ENCODE peak calls at places on chromosome 19, in eight cellular contexts. Z is activated CD4-positive, alpha-beta memory T cell treated with anti-CD3 and anti-CD28 coated beads for 36 hours; B is effector CD4-positive, alpha-beta T cell; D is aorta; Q is AG09319; F is stimulated activated CD8-positive, alpha-beta memory T cell treated with anti-CD3 and anti-CD28 coated beads, Interleukin-7, amount 100 ng/mL, for 48 hours; K is NCI-H2081; S is EH. X is an unnamed sample.
A peak's percentile ranks its signal among the peaks of the same experiment; 100 is the strongest.

GRCh38 chr19:29777916-29778315 is 33.9 kb upstream of the CCNE1 start:
- DNase-seq in Z (no peak), B (no peak), D (no peak), Q (no peak), F (no peak), K (no peak), S (no peak), X (no peak)

GRCh38 chr19:13163609-13164364 is 13.6 kb downstream of the IER2 start:
- DNase-seq in Z (peak; percentile 77), B (peak; percentile 21), D (peak; percentile 90), Q (peak; percentile 76), F (no peak), K (no peak), S (peak; percentile 94), X (no peak)

GRCh38 chr19:11191934-11192333 is 5.4 kb downstream of the KANK2 start:
- DNase-seq in Z (no peak), B (no peak), D (no peak), Q (no peak), F (no peak), K (no peak), S (no peak), X (no peak)

GRCh38 chr19:6333439-6333838 is at the start of gene ACER1:
- DNase-seq in Z (no peak), B (no peak), D (no peak), Q (no peak), F (no peak), K (no peak), S (no peak), X (no peak)

GRCh38 chr19:20238025-20238623 is 71.1 kb downstream of the ZNF486 start:
- DNase-seq in Z (peak; percentile 96), B (peak; percentile 82), D (peak; percentile 93), Q (peak; percentile 75), F (peak; percentile 88), K (peak; percentile 0), S (peak; percentile 84), X (peak; percentile 76)

GRCh38 chr19:38838208-38838985 is 6.8 kb upstream of the ECH1 start:
- DNase-seq in Z (peak; percentile 87), B (no peak), D (peak; percentile 19), Q (no peak), F (peak; percentile 76), K (no peak), S (no peak), X (no peak)

GRCh38 chr19:55468054-55468393 is 3.5 kb upstream of the C19orf85 start:
- DNase-seq in Z (no peak), B (no peak), D (no peak), Q (no peak), F (no peak), K (no peak), S (no peak), X (no peak)

GRCh38 chr19:45049073-45049736 is 10.4 kb downstream of the CLASRP start:
- DNase-seq in Z (no peak), B (no peak), D (no peak), Q (no peak), F (no peak), K (no peak), S (no peak), X (no peak)

GRCh38 chr19:1457031-1457739 is 7.3 kb downstream of the APC2 start:
- DNase-seq in Z (no peak), B (no peak), D (no peak), Q (no peak), F (no peak), K (no peak), S (no peak), X (no peak)

GRCh38 chr19:6711605-6712004 is 8.8 kb downstream of the C3 start:
- DNase-seq in Z (no peak), B (no peak), D (peak; percentile 17), Q (no peak), F (no peak), K (no peak), S (no peak), X (no peak)

GRCh38 chr19:48455908-48456562 is 661 bp downstream of the KCNJ14 start:
- DNase-seq in Z (no peak), B (no peak), D (no peak), Q (no peak), F (no peak), K (no peak), S (no peak), X (no peak)

GRCh38 chr19:6676288-6676687 is 6.3 kb upstream of the TNFSF14 start:
- DNase-seq in Z (no peak), B (no peak), D (no peak), Q (no peak), F (no peak), K (no peak), S (no peak), X (no peak)

GRCh38 chr19:49513746-49514118 is 1.3 kb downstream of the FCGRT start:
- DNase-seq in Z (no peak), B (no peak), D (no peak), Q (no peak), F (no peak), K (no peak), S (no peak), X (no peak)

GRCh38 chr19:42422092-42422575 is 5.1 kb downstream of the LIPE start:
- DNase-seq in Z (no peak), B (no peak), D (peak; percentile 33), Q (no peak), F (no peak), K (no peak), S (no peak), X (no peak)

GRCh38 chr19:2215281-2215751 is 20.8 kb downstream of the PLEKHJ1 start:
- DNase-seq in Z (peak; percentile 57), B (no peak), D (no peak), Q (no peak), F (no peak), K (peak; percentile 50), S (no peak), X (no peak)

GRCh38 chr19:34364830-34365462 is at the start of gene GPI:
- DNase-seq in Z (peak; percentile 79), B (peak; percentile 56), D (peak; percentile 76), Q (no peak), F (peak; percentile 43), K (peak; percentile 42), S (peak; percentile 55), X (peak; percentile 56)

GRCh38 chr19:1243768-1244692 is 2.5 kb downstream of the ATP5F1D start:
- DNase-seq in Z (peak; percentile 88), B (peak; percentile 85), D (peak; percentile 93), Q (peak; percentile 65), F (peak; percentile 75), K (peak; percentile 67), S (peak; percentile 85), X (peak; percentile 69)

GRCh38 chr19:47228168-47228936 is 2.6 kb downstream of the BBC3 start:
- DNase-seq in Z (peak; percentile 70), B (peak; percentile 36), D (peak; percentile 71), Q (no peak), F (no peak), K (no peak), S (peak; percentile 57), X (no peak)

GRCh38 chr19:40941481-40942219 is 49.4 kb upstream of the CYP2B6 start:
- DNase-seq in Z (no peak), B (no peak), D (no peak), Q (no peak), F (no peak), K (no peak), S (no peak), X (no peak)

GRCh38 chr19:4234862-4235201 is 5.5 kb downstream of the EBI3 start:
- DNase-seq in Z (no peak), B (no peak), D (no peak), Q (no peak), F (no peak), K (no peak), S (no peak), X (no peak)

GRCh38 chr19:5032101-5032967 is 63.4 kb downstream of the KDM4B start:
- DNase-seq in Z (no peak), B (no peak), D (no peak), Q (no peak), F (no peak), K (no peak), S (peak; percentile 19), X (no peak)

GRCh38 chr19:37763488-37763887 is 15.9 kb downstream of the ZNF573 start:
- DNase-seq in Z (peak; percentile 45), B (no peak), D (no peak), Q (no peak), F (no peak), K (no peak), S (peak; percentile 16), X (no peak)

GRCh38 chr19:13906525-13906904 is 514 bp downstream of the CC2D1A start:
- DNase-seq in Z (peak; percentile 43), B (no peak), D (no peak), Q (no peak), F (no peak), K (no peak), S (no peak), X (no peak)

GRCh38 chr19:5947435-5947834 is 30.5 kb downstream of the RANBP3 start:
- DNase-seq in Z (no peak), B (no peak), D (peak; percentile 90), Q (no peak), F (no peak), K (no peak), S (no peak), X (no peak)

GRCh38 chr19:34351382-34351802 is 13.6 kb upstream of the GPI start:
- DNase-seq in Z (peak; percentile 38), B (no peak), D (no peak), Q (no peak), F (no peak), K (peak; percentile 50), S (no peak), X (no peak)

GRCh38 chr19:49497047-49497789 is 984 bp downstream of the RPS11 start:
- DNase-seq in Z (peak; percentile 83), B (peak; percentile 71), D (peak; percentile 86), Q (no peak), F (peak; percentile 57), K (peak; percentile 50), S (peak; percentile 71), X (peak; percentile 80)

GRCh38 chr19:40542197-40542859 is 34.3 kb upstream of the SHKBP1 start:
- DNase-seq in Z (no peak), B (no peak), D (peak; percentile 86), Q (no peak), F (no peak), K (no peak), S (peak; percentile 39), X (no peak)

GRCh38 chr19:41616785-41617621 is 9.9 kb downstream of the CEACAM4 start:
- DNase-seq in Z (peak; percentile 14), B (no peak), D (no peak), Q (no peak), F (no peak), K (no peak), S (peak; percentile 27), X (no peak)

GRCh38 chr19:10863107-10863700 is 8.1 kb upstream of the CARM1 start:
- DNase-seq in Z (no peak), B (no peak), D (no peak), Q (no peak), F (no peak), K (no peak), S (peak; percentile 64), X (no peak)

X was measured in activated CD4-positive, alpha-beta T cell treated with anti-CD3 and anti-CD28 coated beads, Interleukin-2, amount 50 U/mL, for 24 hours.